ENCODE peak calls at places on chromosomes 2 and 18, in seven cellular contexts. Y is CD8-positive, alpha-beta T cell; O is bronchial epithelial cell; X is GM20000; T is pancreas; I is type B pancreatic cell; Q is HFFc6. S is an unnamed sample.

GRCh38 chr2:232846055-232846454 is 24.0 kb upstream of the SNORC start:
- DNase-seq in Q (no peak), I (no peak), O (no peak), Y (no peak), X (no peak), T (no peak), S (no peak)

GRCh38 chr18:61350578-61350977 is 17.3 kb downstream of the CDH20 start:
- DNase-seq in T (no peak), Q (no peak), I (no peak), Y (no peak), X (no peak), O (no peak), S (no peak)

GRCh38 chr2:116510117-116510671 is 1304.3 kb upstream of the DDX18 start:
- DNase-seq in T (no peak), Q (no peak), O (peak), I (no peak), Y (no peak), X (peak), S (no peak)

GRCh38 chr2:26649992-26650712 is 9.0 kb upstream of the CIB4 start:
- DNase-seq in X (no peak), Q (no peak), I (no peak), T (no peak), O (no peak), Y (no peak), S (no peak)

GRCh38 chr2:20509766-20510490 is 63.1 kb downstream of the RHOB start:
- DNase-seq in X (no peak), Y (no peak), T (no peak), O (peak), I (no peak), Q (no peak), S (no peak)

GRCh38 chr2:82837588-82838304 is 1621.3 kb downstream of the SUCLG1 start:
- DNase-seq in I (no peak), Q (peak), T (no peak), O (peak), X (no peak), Y (no peak), S (peak)

GRCh38 chr2:212863185-212863588 is 288.2 kb downstream of the IKZF2 start:
- DNase-seq in T (no peak), Y (no peak), I (no peak), Q (no peak), O (peak), X (no peak), S (no peak)

GRCh38 chr2:27305516-27305915 is 2.7 kb downstream of the UCN start:
- DNase-seq in T (no peak), Q (no peak), Y (no peak), X (no peak), O (no peak), I (no peak), S (no peak)

GRCh38 chr18:49862656-49863385 is 49.5 kb upstream of the ACAA2 start:
- DNase-seq in O (no peak), I (no peak), T (no peak), Y (no peak), Q (no peak), X (no peak), S (no peak)

GRCh38 chr18:23302514-23302851 is 150.6 kb upstream of the RIOK3 start:
- DNase-seq in Q (no peak), X (no peak), O (no peak), Y (no peak), I (no peak), T (no peak), S (no peak)

GRCh38 chr2:101383016-101383541 is 4.2 kb downstream of the CREG2 start:
- DNase-seq in I (no peak), O (no peak), Q (no peak), Y (no peak), T (no peak), X (no peak), S (no peak)

GRCh38 chr2:226915846-226916360 is 80.0 kb downstream of the RHBDD1 start:
- DNase-seq in Y (no peak), Q (peak), O (peak), I (no peak), T (no peak), X (no peak), S (peak)

GRCh38 chr18:8705280-8705940 is at the start of gene MTCL1:
- DNase-seq in X (peak), O (no peak), Y (no peak), I (no peak), Q (peak), T (peak), S (no peak)

GRCh38 chr18:3368193-3368592 is 81.8 kb upstream of the TGIF1 start:
- DNase-seq in X (no peak), Y (no peak), O (peak), Q (peak), I (no peak), T (no peak), S (peak)

GRCh38 chr2:110853516-110853915 is 121.1 kb downstream of the ACOXL start:
- DNase-seq in I (no peak), O (peak), Y (no peak), X (peak), Q (no peak), T (no peak), S (no peak)

GRCh38 chr2:120910956-120911951 is 175.6 kb downstream of the GLI2 start:
- DNase-seq in I (no peak), X (no peak), O (peak), Y (no peak), T (no peak), Q (no peak), S (no peak)

GRCh38 chr2:20219763-20220380 is 5.1 kb downstream of the SDC1 start:
- DNase-seq in I (no peak), O (no peak), X (no peak), T (peak), Q (no peak), Y (no peak), S (no peak)

GRCh38 chr2:129464036-129464435 is 515.4 kb upstream of the RAB6C start:
- DNase-seq in I (no peak), Y (no peak), X (no peak), O (no peak), T (no peak), Q (no peak), S (no peak)

GRCh38 chr18:31555971-31556747 is 35.5 kb upstream of the TTR start:
- DNase-seq in X (peak), Y (no peak), I (no peak), T (no peak), O (peak), Q (peak), S (peak)

GRCh38 chr2:169090133-169090820 is 20.9 kb downstream of the DHRS9 start:
- DNase-seq in I (no peak), Q (no peak), T (no peak), Y (no peak), X (no peak), O (no peak), S (no peak)

GRCh38 chr2:111705711-111706323 is 178.2 kb downstream of the ANAPC1 start:
- DNase-seq in I (no peak), Q (peak), X (peak), O (peak), Y (no peak), T (no peak), S (no peak)

GRCh38 chr2:127530245-127531132 is 4.2 kb upstream of the IWS1 start:
- DNase-seq in Y (no peak), X (no peak), O (peak), T (no peak), I (no peak), Q (peak), S (no peak)

GRCh38 chr2:161166538-161167409 is 6.5 kb downstream of the TANK start:
- DNase-seq in Q (no peak), Y (no peak), I (no peak), T (no peak), X (peak), O (peak), S (no peak)

GRCh38 chr2:236658974-236659757 is 89.5 kb downstream of the ACKR3 start:
- DNase-seq in Y (no peak), I (no peak), X (no peak), O (no peak), T (no peak), Q (no peak), S (no peak)

GRCh38 chr2:47246646-47247045 is 91.5 kb upstream of the STPG4 start:
- DNase-seq in T (no peak), Y (no peak), Q (no peak), I (no peak), O (no peak), X (no peak), S (no peak)

GRCh38 chr2:150095361-150095760 is 392.1 kb downstream of the RND3 start:
- DNase-seq in T (no peak), Y (no peak), Q (no peak), X (no peak), O (no peak), I (no peak), S (no peak)

GRCh38 chr18:62720048-62720447 is 4.7 kb downstream of the PHLPP1 start:
- DNase-seq in I (no peak), X (no peak), O (no peak), Y (no peak), T (no peak), Q (no peak), S (no peak)

GRCh38 chr18:74896390-74896991 is 298.8 kb downstream of the ZNF407 start:
- DNase-seq in Y (no peak), Q (no peak), I (no peak), T (no peak), O (peak), X (peak), S (no peak)
- TF ChIP-seq CTCF in Y (peak), Q (peak), I (peak), T (peak), O (peak), X (peak), S (no peak)

DNA sequence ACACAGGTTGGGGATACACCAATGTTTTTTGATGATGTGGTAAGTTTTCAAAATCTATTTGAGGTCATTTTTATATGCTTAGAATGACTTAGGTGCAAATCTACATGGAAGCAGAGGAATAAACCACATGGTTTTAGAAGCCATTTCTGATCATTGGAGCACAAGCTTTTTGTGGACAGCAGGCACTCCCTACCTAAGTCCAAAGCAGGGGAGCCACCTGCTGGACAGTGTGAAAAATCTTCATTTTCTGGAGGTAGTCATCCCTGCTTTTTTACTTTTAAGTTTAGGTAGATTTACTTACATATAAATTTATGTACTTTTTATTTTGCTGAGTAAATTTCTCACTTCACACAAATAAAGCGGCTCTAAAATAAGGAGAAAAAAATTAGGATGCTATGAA is 323.2 kb downstream of the PLCL1 start:
- DNase-seq in T (no peak), Y (peak), X (peak), I (no peak), O (peak), Q (peak), S (peak)
- TF ChIP-seq CTCF in T (no peak), Y (peak), X (peak), I (peak), O (peak), Q (peak), S (peak)

DNA sequence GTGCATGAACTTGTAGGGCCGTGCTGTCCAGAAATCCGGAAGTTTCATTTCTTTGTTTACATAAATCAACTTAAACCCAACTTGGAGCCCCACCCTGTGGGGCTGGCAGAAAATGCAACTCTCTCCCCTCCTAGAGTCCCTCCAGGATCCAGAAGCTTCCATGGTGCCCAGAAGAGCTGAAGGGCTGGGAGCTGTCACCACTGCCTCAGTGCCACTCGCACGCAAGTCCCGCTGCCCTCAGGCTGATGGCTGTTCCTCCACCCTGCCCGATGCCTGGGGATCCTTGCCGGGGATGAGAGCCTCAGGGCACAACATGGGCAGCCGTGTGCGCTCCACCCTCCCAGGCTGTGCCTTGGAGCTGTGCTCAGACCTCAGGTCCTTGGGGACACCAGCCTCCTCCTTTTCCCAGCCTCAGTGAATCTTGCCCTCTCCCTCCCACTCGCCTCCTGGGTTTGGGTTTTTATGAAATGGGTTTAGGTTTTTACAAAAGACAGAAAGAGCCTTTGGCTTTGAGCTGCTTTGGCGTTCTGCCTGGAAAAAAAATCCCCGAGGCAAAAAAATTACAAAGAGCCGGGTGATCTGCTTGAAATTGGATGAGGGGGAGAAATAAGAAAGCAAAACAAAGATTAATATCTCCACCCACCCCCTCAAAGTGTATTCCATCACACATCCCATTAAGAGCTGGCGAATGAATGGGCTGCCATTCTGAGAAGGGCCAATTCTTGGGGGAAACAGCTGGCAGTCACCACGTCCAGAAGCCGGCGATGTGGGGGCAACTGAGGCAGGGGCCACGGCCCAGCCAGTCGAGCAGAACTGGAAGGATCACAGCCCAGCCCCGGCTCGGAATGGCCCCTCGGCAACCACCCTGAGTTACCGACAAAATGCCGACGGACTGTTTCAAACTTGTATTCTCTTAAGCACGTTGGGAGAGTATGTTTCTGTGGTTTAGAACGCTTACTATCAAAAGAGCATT is 155.4 kb downstream of the TWIST2 start:
- DNase-seq in Q (peak), T (no peak), X (no peak), I (peak), O (peak), Y (no peak), S (peak)
- TF ChIP-seq CTCF in Q (peak), T (no peak), X (no peak), I (no peak), O (no peak), Y (no peak), S (peak)

GRCh38 chr2:185318271-185318724 is 420.3 kb upstream of the FSIP2 start:
- DNase-seq in Y (no peak), X (no peak), T (no peak), I (no peak), O (peak), Q (no peak), S (no peak)
- TF ChIP-seq CTCF in Y (no peak), X (no peak), T (no peak), I (no peak), O (no peak), Q (no peak), S (no peak)

GRCh38 chr18:46408334-46408987 is 248.6 kb downstream of the LOXHD1 start:
- DNase-seq in T (no peak), I (no peak), O (no peak), X (no peak), Q (no peak), Y (no peak), S (no peak)
- TF ChIP-seq CTCF in T (no peak), I (peak), O (no peak), X (no peak), Q (peak), Y (no peak), S (no peak)